ENCODE peak calls at places on chromosomes 4 and X, in eight cellular contexts. A is spleen, O is breast epithelium, N is suprapubic skin, Y is gastrocnemius medialis, L is transverse colon, P is tibial nerve, K is K562. D is an unnamed sample. For H3K4me1, the result is how much of the 10 kb centered on the place peaks cover.

GRCh38 chr4:176270669-176271068 is 1.6 kb upstream of the ASB5 start:
- DNase-seq in A (no peak), O (no peak), N (no peak), Y (peak), L (no peak), P (no peak), K (no peak), D (no peak)

GRCh38 chr4:30716671-30717207 is 3.4 kb upstream of the PCDH7 start:
- DNase-seq in A (no peak), O (no peak), N (no peak), Y (no peak), L (no peak), P (no peak), K (no peak), D (no peak)

GRCh38 chr4:13733817-13734216 is 106.3 kb upstream of the BOD1L1 start:
- DNase-seq in A (no peak), O (no peak), N (no peak), Y (no peak), L (no peak), P (no peak), K (no peak), D (no peak)

GRCh38 chrX:25344191-25344936 is 328.6 kb upstream of the ARX start:
- DNase-seq in A (no peak), O (no peak), N (no peak), Y (no peak), L (no peak), P (no peak), K (no peak), D (no peak)

GRCh38 chrX:87664381-87664780 is 146.8 kb downstream of the KLHL4 start:
- DNase-seq in A (no peak), O (no peak), N (no peak), Y (no peak), L (no peak), P (no peak), K (no peak), D (no peak)

GRCh38 chr4:158729716-158730559 is 6.7 kb upstream of the PPID start:
- DNase-seq in A (no peak), O (peak), N (no peak), Y (peak), L (peak), P (peak), K (no peak), D (peak)

GRCh38 chrX:16882188-16882587 is 12.0 kb upstream of the RBBP7 start:
- DNase-seq in A (peak), O (no peak), N (no peak), Y (peak), L (peak), P (no peak), K (no peak), D (peak)

GRCh38 chr4:137387924-137388323 is 144.4 kb downstream of the PCDH18 start:
- DNase-seq in A (no peak), O (no peak), N (no peak), Y (no peak), L (no peak), P (no peak), K (no peak), D (no peak)

GRCh38 chr4:73620115-73620792 is at the start of gene RASSF6:
- DNase-seq in A (peak), O (peak), N (no peak), Y (no peak), L (peak), P (no peak), K (peak), D (no peak)

GRCh38 chr4:102663073-102663472 is 97.7 kb downstream of the MANBA start:
- DNase-seq in A (no peak), O (no peak), N (no peak), Y (no peak), L (no peak), P (no peak), K (no peak), D (no peak)

GRCh38 chrX:148361641-148362040 is 138.8 kb upstream of the AFF2 start:
- DNase-seq in A (no peak), O (no peak), N (no peak), Y (no peak), L (no peak), P (no peak), K (no peak), D (no peak)

GRCh38 chr4:91288702-91289311 is 1015.0 kb upstream of the GRID2 start:
- DNase-seq in A (no peak), O (no peak), N (no peak), Y (no peak), L (no peak), P (no peak), K (no peak), D (no peak)

GRCh38 chr4:163681208-163681821 is 186.8 kb downstream of the TMA16 start:
- DNase-seq in A (no peak), O (no peak), N (no peak), Y (no peak), L (no peak), P (peak), K (peak), D (peak)

GRCh38 chr4:112358952-112359749 is 62.0 kb downstream of the ALPK1 start:
- DNase-seq in A (no peak), O (no peak), N (no peak), Y (no peak), L (no peak), P (no peak), K (no peak), D (no peak)

GRCh38 chr4:15654556-15655222 is 468 bp downstream of the FBXL5 start:
- DNase-seq in A (peak), O (peak), N (peak), Y (peak), L (peak), P (peak), K (no peak), D (peak)

GRCh38 chr4:108512615-108513505 is 107.5 kb upstream of the RPL34 start:
- DNase-seq in A (no peak), O (peak), N (no peak), Y (no peak), L (no peak), P (peak), K (peak), D (peak)

GRCh38 chr4:166324321-166324720 is 451.3 kb downstream of the TLL1 start:
- DNase-seq in A (no peak), O (no peak), N (no peak), Y (no peak), L (peak), P (no peak), K (no peak), D (peak)

GRCh38 chr4:15331930-15332329 is 95.9 kb upstream of the C1QTNF7 start:
- DNase-seq in A (no peak), O (no peak), N (no peak), Y (no peak), L (no peak), P (no peak), K (no peak), D (no peak)

GRCh38 chrX:116272328-116272727 is 101.8 kb downstream of the AGTR2 start:
- DNase-seq in A (no peak), O (no peak), N (no peak), Y (no peak), L (peak), P (no peak), K (no peak), D (no peak)

GRCh38 chr4:54914781-54915180 is 210.6 kb downstream of the KDR start:
- DNase-seq in A (no peak), O (no peak), N (no peak), Y (no peak), L (no peak), P (no peak), K (no peak), D (no peak)

DNA sequence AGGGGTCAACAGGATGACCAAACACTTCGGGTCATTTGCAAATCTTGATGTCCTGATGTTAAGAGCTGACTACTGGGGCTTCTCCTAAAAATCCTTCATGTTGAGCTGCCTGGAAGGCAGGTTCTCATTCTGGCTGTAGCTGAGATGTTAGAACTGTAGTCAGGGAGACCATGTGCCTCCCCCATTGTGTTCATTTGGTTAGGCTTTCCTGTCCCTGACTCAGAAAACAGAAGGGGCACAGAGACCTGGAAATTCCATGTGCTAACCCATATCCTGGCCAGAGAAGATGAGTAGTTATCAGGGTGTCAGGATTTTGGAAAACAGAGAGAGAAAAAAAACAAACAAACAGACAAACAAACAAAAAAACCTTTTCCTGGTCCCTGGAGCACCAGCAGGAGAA is 177.5 kb downstream of the AR start:
- DNase-seq in A (no peak), O (no peak), N (no peak), Y (no peak), L (no peak), P (no peak), K (no peak), D (no peak)
- H3K4me1 ChIP-seq in A (under half), O (under half), N (under half), Y (under half), L (under half), P (under half), K (under half), D (under half)

GRCh38 chrX:22186165-22186564 is 86.5 kb upstream of the CBLL2 start:
- DNase-seq in A (no peak), O (no peak), N (no peak), Y (no peak), L (no peak), P (no peak), K (no peak), D (no peak)
- TF ChIP-seq POLR2A in A (no peak), O (no peak), N (no peak), Y (no peak), L (no peak), P (no peak), K (no peak), D (no peak)

GRCh38 chr4:147733614-147734344 is 1.9 kb downstream of the ARHGAP10 start:
- DNase-seq in A (no peak), O (no peak), N (no peak), Y (peak), L (no peak), P (peak), K (no peak), D (peak)

GRCh38 chr4:147727476-147728028 is 4.3 kb upstream of the ARHGAP10 start:
- DNase-seq in A (no peak), O (no peak), N (no peak), Y (no peak), L (no peak), P (no peak), K (no peak), D (no peak)

GRCh38 chr4:147731611-147732515 is at the start of gene ARHGAP10:
- DNase-seq in A (peak), O (peak), N (peak), Y (peak), L (peak), P (peak), K (peak), D (peak)

GRCh38 chr4:147732516-147733193 is 767 bp downstream of the ARHGAP10 start:
- DNase-seq in A (no peak), O (no peak), N (no peak), Y (no peak), L (peak), P (peak), K (peak), D (peak)

DNA sequence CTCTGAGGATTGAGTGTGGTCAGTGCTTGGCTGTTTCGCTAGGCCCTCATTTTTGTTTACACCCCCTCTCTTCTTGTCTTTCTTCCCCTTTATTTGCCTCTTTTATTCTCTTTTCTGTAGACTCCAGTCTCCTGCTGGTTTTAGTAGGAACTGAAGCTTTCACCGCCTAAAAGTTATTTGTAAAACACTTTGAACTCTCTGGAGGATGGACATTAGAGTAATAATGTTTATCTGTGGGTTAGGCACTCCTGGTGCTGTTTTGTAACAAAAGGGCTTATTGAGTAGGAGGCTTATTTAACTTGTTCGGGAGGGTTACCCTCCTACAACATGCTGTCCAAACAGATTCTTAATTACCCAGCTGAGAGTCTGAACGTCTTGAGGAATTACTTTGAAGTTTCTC is 1.6 kb upstream of the ARHGAP10 start:
- DNase-seq in A (no peak), O (no peak), N (no peak), Y (no peak), L (no peak), P (no peak), K (no peak), D (no peak)
- TF ChIP-seq CTCF in A (no peak), O (no peak), N (no peak), Y (no peak), L (no peak), P (no peak), K (no peak), D (no peak)

GRCh38 chr4:6915041-6916005 is 5.7 kb downstream of the TBC1D14 start:
- DNase-seq in A (peak), O (no peak), N (no peak), Y (no peak), L (no peak), P (no peak), K (no peak), D (no peak)
- H3K4me1 ChIP-seq in A (half or more), O (under half), N (under half), Y (half or more), L (half or more), P (under half), K (half or more), D (under half)

DNA sequence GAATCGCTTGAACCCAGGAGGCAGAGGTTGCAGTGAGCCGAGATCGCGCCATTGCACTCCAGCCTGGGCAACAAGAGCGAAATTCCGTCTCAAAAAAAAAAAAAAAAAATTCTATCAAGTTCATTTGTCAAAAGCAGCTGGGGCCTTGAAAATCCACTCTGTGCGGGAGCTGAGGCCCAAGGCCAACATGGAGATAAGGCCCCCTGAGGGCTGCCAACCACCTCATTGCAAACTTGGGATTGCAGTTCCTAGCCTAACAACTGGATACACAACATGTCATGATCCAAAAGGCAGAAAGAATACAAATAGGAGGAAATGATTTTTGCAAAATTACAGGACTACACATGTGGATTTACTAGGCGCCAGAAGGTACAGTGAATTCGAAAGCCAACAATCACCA is 22.5 kb upstream of the PRDX4 start:
- DNase-seq in A (no peak), O (no peak), N (no peak), Y (no peak), L (no peak), P (no peak), K (no peak), D (peak)
- TF ChIP-seq POLR2A in A (no peak), O (no peak), N (no peak), Y (no peak), L (no peak), P (no peak), K (no peak), D (no peak)

GRCh38 chrX:44317196-44317595 is 26.3 kb downstream of the EFHC2 start:
- DNase-seq in A (no peak), O (no peak), N (no peak), Y (no peak), L (no peak), P (no peak), K (no peak), D (no peak)

GRCh38 chrX:44312421-44312820 is 31.1 kb downstream of the EFHC2 start:
- DNase-seq in A (no peak), O (no peak), N (no peak), Y (no peak), L (no peak), P (no peak), K (no peak), D (no peak)

GRCh38 chrX:44314855-44315254 is 28.6 kb downstream of the EFHC2 start:
- DNase-seq in A (no peak), O (no peak), N (no peak), Y (no peak), L (no peak), P (no peak), K (no peak), D (no peak)

GRCh38 chrX:44310227-44310626 is 33.2 kb downstream of the EFHC2 start:
- DNase-seq in A (no peak), O (no peak), N (no peak), Y (no peak), L (no peak), P (no peak), K (no peak), D (no peak)

GRCh38 chrX:44314259-44314734 is 29.2 kb downstream of the EFHC2 start:
- DNase-seq in A (peak), O (no peak), N (no peak), Y (no peak), L (peak), P (no peak), K (peak), D (no peak)
- TF ChIP-seq CTCF in A (no peak), O (no peak), N (no peak), Y (no peak), L (no peak), P (no peak), K (no peak), D (no peak)

GRCh38 chrX:40169193-40170086 is 71.7 kb upstream of the BCOR start:
- DNase-seq in A (peak), O (no peak), N (no peak), Y (no peak), L (peak), P (no peak), K (peak), D (peak)
- H3K4me1 ChIP-seq in A (under half), O (under half), N (half or more), Y (under half), L (under half), P (under half), K (under half), D (under half)

GRCh38 chr4:84582988-84583870 is at the start of gene CDS1:
- DNase-seq in A (peak), O (peak), N (peak), Y (no peak), L (peak), P (no peak), K (peak), D (peak)
- TF ChIP-seq POLR2A in A (no peak), O (no peak), N (no peak), Y (no peak), L (peak), P (no peak), K (no peak), D (no peak)